ENCODE peak calls at places on chromosomes 6 and 20, in nine cellular contexts. H, F, K, B, X, Q, J, W and A are unnamed samples.

GRCh38 chr6:76774750-76775396 is 688.4 kb downstream of the HTR1B start:
- DNase-seq in H (no peak), F (no peak), K (no peak), B (no peak), X (no peak), Q (no peak), J (no peak), W (peak; percentile 10), A (no peak)

GRCh38 chr6:6790891-6791290 is 202.4 kb downstream of the LY86 start:
- DNase-seq in H (no peak), F (no peak), K (no peak), B (no peak), X (no peak), Q (no peak), J (no peak), W (no peak), A (peak; percentile 98)

GRCh38 chr20:21027569-21027968 is 78.6 kb downstream of the LINC00237 start:
- DNase-seq in H (no peak), F (no peak), K (no peak), B (no peak), X (no peak), Q (peak; percentile 10), J (no peak), W (no peak), A (peak; percentile 25)

GRCh38 chr20:50586531-50587232 is 76.5 kb downstream of the PTPN1 start:
- DNase-seq in H (no peak), F (no peak), K (no peak), B (no peak), X (no peak), Q (no peak), J (no peak), W (no peak), A (no peak)

GRCh38 chr20:40678286-40678835 is 10.7 kb downstream of the MAFB start:
- DNase-seq in H (no peak), F (no peak), K (peak; percentile 21), B (no peak), X (no peak), Q (no peak), J (no peak), W (no peak), A (no peak)

GRCh38 chr6:95636552-95637376 is 59.4 kb downstream of the MANEA start:
- DNase-seq in H (no peak), F (no peak), K (no peak), B (no peak), X (no peak), Q (no peak), J (no peak), W (no peak), A (peak; percentile 34)

GRCh38 chr6:154507209-154507898 is 3.1 kb downstream of the CNKSR3 start:
- DNase-seq in H (no peak), F (no peak), K (no peak), B (no peak), X (no peak), Q (no peak), J (no peak), W (no peak), A (peak; percentile 37)

GRCh38 chr6:42153921-42154320 is 11.5 kb upstream of the C6orf132 start:
- DNase-seq in H (no peak), F (no peak), K (no peak), B (no peak), X (no peak), Q (no peak), J (no peak), W (no peak), A (no peak)

GRCh38 chr6:150549577-150550184 is 50.0 kb upstream of the PLEKHG1 start:
- DNase-seq in H (no peak), F (no peak), K (no peak), B (no peak), X (no peak), Q (no peak), J (no peak), W (no peak), A (peak; percentile 67)

GRCh38 chr6:98530732-98531131 is 303.6 kb upstream of the POU3F2 start:
- DNase-seq in H (no peak), F (no peak), K (no peak), B (no peak), X (no peak), Q (no peak), J (no peak), W (no peak), A (no peak)

GRCh38 chr20:18276821-18277220 is 11.5 kb upstream of the ZNF133 start:
- DNase-seq in H (peak; percentile 81), F (peak; percentile 67), K (peak; percentile 71), B (peak; percentile 21), X (peak; percentile 73), Q (peak; percentile 56), J (peak; percentile 19), W (peak; percentile 76), A (peak; percentile 75)

GRCh38 chr20:49987868-49988690 is 5.3 kb downstream of the SNAI1 start:
- DNase-seq in H (no peak), F (no peak), K (no peak), B (no peak), X (no peak), Q (no peak), J (no peak), W (no peak), A (peak; percentile 53)

GRCh38 chr20:38725959-38726848 is 1.9 kb downstream of the SLC32A1 start:
- DNase-seq in H (no peak), F (peak; percentile 72), K (no peak), B (peak; percentile 21), X (no peak), Q (peak; percentile 79), J (no peak), W (peak; percentile 38), A (no peak)

GRCh38 chr6:82908661-82909060 is 157.0 kb downstream of the UBE3D start:
- DNase-seq in H (no peak), F (no peak), K (no peak), B (no peak), X (no peak), Q (no peak), J (no peak), W (no peak), A (peak; percentile 78)

GRCh38 chr6:68638225-68638900 is 3.3 kb downstream of the ADGRB3 start:
- DNase-seq in H (peak; percentile 87), F (peak; percentile 55), K (no peak), B (no peak), X (peak; percentile 18), Q (peak; percentile 34), J (no peak), W (peak; percentile 64), A (peak; percentile 49)

GRCh38 chr6:156545021-156545420 is 232.2 kb upstream of the ARID1B start:
- DNase-seq in H (no peak), F (no peak), K (no peak), B (no peak), X (no peak), Q (no peak), J (no peak), W (no peak), A (no peak)

GRCh38 chr6:81380718-81381338 is 371.7 kb downstream of the TENT5A start:
- DNase-seq in H (no peak), F (no peak), K (no peak), B (no peak), X (no peak), Q (no peak), J (no peak), W (no peak), A (no peak)

GRCh38 chr6:137237413-137238170 is 18.4 kb upstream of the IFNGR1 start:
- DNase-seq in H (no peak), F (peak; percentile 17), K (no peak), B (no peak), X (no peak), Q (no peak), J (no peak), W (peak; percentile 90), A (peak; percentile 93)

GRCh38 chr6:21317634-21318033 is 275.9 kb upstream of the SOX4 start:
- DNase-seq in H (no peak), F (no peak), K (no peak), B (no peak), X (no peak), Q (no peak), J (no peak), W (no peak), A (no peak)

GRCh38 chr6:117676577-117677218 is 1.4 kb downstream of the NUS1 start:
- DNase-seq in H (no peak), F (no peak), K (no peak), B (no peak), X (no peak), Q (no peak), J (no peak), W (peak; percentile 7), A (no peak)

GRCh38 chr20:64145458-64146300 is 18.6 kb upstream of the MYT1 start:
- DNase-seq in H (no peak), F (no peak), K (no peak), B (no peak), X (no peak), Q (peak; percentile 41), J (no peak), W (no peak), A (no peak)

GRCh38 chr6:134077301-134077700 is 24.9 kb upstream of the SLC2A12 start:
- DNase-seq in H (no peak), F (no peak), K (no peak), B (no peak), X (no peak), Q (peak; percentile 25), J (no peak), W (peak; percentile 67), A (peak; percentile 59)

GRCh38 chr6:157779705-157780604 is 43.1 kb upstream of the SNX9 start:
- DNase-seq in H (peak; percentile 76), F (no peak), K (no peak), B (no peak), X (no peak), Q (no peak), J (no peak), W (peak; percentile 16), A (no peak)

GRCh38 chr6:145290122-145290521 is 445.2 kb downstream of the EPM2A start:
- DNase-seq in H (no peak), F (no peak), K (no peak), B (no peak), X (no peak), Q (no peak), J (no peak), W (no peak), A (no peak)

GRCh38 chr6:140041056-140041455 is 666.6 kb upstream of the CITED2 start:
- DNase-seq in H (no peak), F (no peak), K (no peak), B (no peak), X (no peak), Q (no peak), J (no peak), W (peak; percentile 65), A (no peak)

GRCh38 chr6:85008311-85009015 is 244.1 kb upstream of the TBX18 start:
- DNase-seq in H (peak; percentile 17), F (no peak), K (no peak), B (no peak), X (no peak), Q (no peak), J (no peak), W (peak; percentile 25), A (no peak)

GRCh38 chr6:47631248-47632196 is 66.9 kb upstream of the ADGRF4 start:
- DNase-seq in H (peak; percentile 58), F (no peak), K (peak; percentile 25), B (no peak), X (peak; percentile 67), Q (peak; percentile 48), J (no peak), W (peak; percentile 77), A (peak; percentile 78)